ENCODE peak calls at places on chromosomes 7 and 10, in ten cellular contexts. U, P, W, C, Q, K, X, D, B and I are unnamed samples.

GRCh38 chr10:131656009-131656408 is 244.8 kb upstream of the PPP2R2D start:
- DNase-seq in U (no peak), P (no peak), W (no peak), C (no peak), Q (peak), K (no peak), X (no peak), D (no peak), B (no peak), I (no peak)

GRCh38 chr10:18260308-18260971 is 120.2 kb downstream of the CACNB2 start:
- DNase-seq in U (peak), P (no peak), W (no peak), C (no peak), Q (no peak), K (no peak), X (no peak), D (no peak), B (no peak), I (no peak)

GRCh38 chr10:116385994-116386809 is 41.4 kb upstream of the PNLIPRP3 start:
- DNase-seq in U (peak), P (peak), W (no peak), C (peak), Q (peak), K (no peak), X (peak), D (no peak), B (peak), I (peak)

GRCh38 chr10:94192974-94193373 is 169.8 kb downstream of the NOC3L start:
- DNase-seq in U (no peak), P (peak), W (no peak), C (no peak), Q (peak), K (no peak), X (no peak), D (no peak), B (no peak), I (no peak)

GRCh38 chr10:118031351-118032075 is 15.2 kb downstream of the RAB11FIP2 start:
- DNase-seq in U (no peak), P (peak), W (no peak), C (no peak), Q (no peak), K (no peak), X (no peak), D (no peak), B (no peak), I (no peak)

GRCh38 chr10:65235266-65235665 is 1690.6 kb upstream of the LRRTM3 start:
- DNase-seq in U (no peak), P (no peak), W (no peak), C (no peak), Q (no peak), K (no peak), X (no peak), D (no peak), B (no peak), I (no peak)

GRCh38 chr7:27147211-27148030 is at the start of gene HOXA6:
- DNase-seq in U (peak), P (peak), W (no peak), C (peak), Q (no peak), K (peak), X (no peak), D (no peak), B (no peak), I (no peak)

GRCh38 chr10:289581-289980 is 154.3 kb downstream of the ZMYND11 start:
- DNase-seq in U (no peak), P (no peak), W (no peak), C (no peak), Q (no peak), K (no peak), X (no peak), D (no peak), B (no peak), I (no peak)

GRCh38 chr7:27190284-27190748 is 5.3 kb upstream of the HOXA11 start:
- DNase-seq in U (no peak), P (no peak), W (no peak), C (no peak), Q (no peak), K (peak), X (no peak), D (no peak), B (no peak), I (no peak)

GRCh38 chr7:35558841-35559240 is 136.1 kb downstream of the HERPUD2 start:
- DNase-seq in U (no peak), P (no peak), W (no peak), C (no peak), Q (no peak), K (no peak), X (no peak), D (no peak), B (no peak), I (no peak)

GRCh38 chr10:94193466-94193924 is 169.2 kb downstream of the NOC3L start:
- DNase-seq in U (peak), P (peak), W (no peak), C (peak), Q (peak), K (no peak), X (no peak), D (no peak), B (no peak), I (no peak)

GRCh38 chr7:159197066-159197975 is 52.7 kb upstream of the VIPR2 start:
- DNase-seq in U (no peak), P (no peak), W (peak), C (no peak), Q (peak), K (no peak), X (no peak), D (no peak), B (no peak), I (no peak)

GRCh38 chr7:36154255-36155212 is 1.5 kb downstream of the EEPD1 start:
- DNase-seq in U (no peak), P (no peak), W (no peak), C (no peak), Q (no peak), K (no peak), X (no peak), D (no peak), B (no peak), I (no peak)

GRCh38 chr10:11472158-11472753 is 139.2 kb downstream of the USP6NL start:
- DNase-seq in U (peak), P (peak), W (peak), C (peak), Q (peak), K (peak), X (peak), D (peak), B (peak), I (peak)

GRCh38 chr7:153524070-153524601 is 528.1 kb upstream of the DPP6 start:
- DNase-seq in U (no peak), P (no peak), W (peak), C (no peak), Q (no peak), K (no peak), X (no peak), D (peak), B (no peak), I (no peak)

GRCh38 chr10:22723343-22723779 is 9.0 kb upstream of the PIP4K2A start:
- DNase-seq in U (no peak), P (no peak), W (no peak), C (no peak), Q (no peak), K (no peak), X (no peak), D (no peak), B (no peak), I (no peak)

GRCh38 chr10:92573798-92574544 is at the start of gene IDE:
- DNase-seq in U (peak), P (peak), W (peak), C (peak), Q (peak), K (peak), X (peak), D (peak), B (peak), I (peak)
- TF ChIP-seq CTCF in U (peak), P (peak), W (peak), C (peak), Q (peak), K (peak), X (no peak), D (peak), B (peak), I (peak)

DNA sequence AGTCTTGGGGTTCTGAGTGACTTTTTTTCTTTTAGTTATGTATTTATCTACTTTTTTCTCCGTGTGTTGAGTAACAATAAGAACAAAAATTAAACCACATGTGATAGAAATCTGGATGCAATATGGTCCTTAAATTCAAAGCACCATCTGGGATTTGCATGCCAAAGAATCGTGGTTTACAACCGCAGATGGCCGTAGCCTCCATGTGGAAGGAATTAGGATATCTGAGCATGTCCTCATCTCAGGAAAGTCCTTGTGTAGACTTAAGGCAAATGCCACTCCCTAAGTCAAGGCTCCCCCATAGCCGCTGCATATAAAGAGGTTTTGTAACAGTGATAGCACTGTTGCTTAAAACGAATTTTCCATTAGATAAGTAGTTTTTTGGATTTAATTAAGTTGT is 304.0 kb downstream of the ZEB1 start:
- DNase-seq in U (peak), P (no peak), W (no peak), C (peak), Q (no peak), K (peak), X (no peak), D (no peak), B (no peak), I (no peak)
- TF ChIP-seq CTCF in U (no peak), P (no peak), W (no peak), C (peak), Q (no peak), K (peak), X (no peak), D (peak), B (no peak), I (no peak)

GRCh38 chr10:119725550-119726290 is at the start of gene INPP5F:
- DNase-seq in U (peak), P (peak), W (peak), C (peak), Q (peak), K (peak), X (peak), D (peak), B (peak), I (peak)
- TF ChIP-seq CTCF in U (peak), P (no peak), W (peak), C (peak), Q (peak), K (peak), X (no peak), D (peak), B (peak), I (peak)

GRCh38 chr10:69789164-69789576 is 12.5 kb upstream of the COL13A1 start:
- DNase-seq in U (no peak), P (no peak), W (no peak), C (no peak), Q (no peak), K (no peak), X (peak), D (no peak), B (no peak), I (peak)

GRCh38 chr10:69787681-69788080 is 14.0 kb upstream of the COL13A1 start:
- DNase-seq in U (no peak), P (no peak), W (no peak), C (no peak), Q (no peak), K (no peak), X (no peak), D (no peak), B (no peak), I (no peak)

GRCh38 chr10:69786791-69787190 is 14.9 kb upstream of the COL13A1 start:
- DNase-seq in U (peak), P (peak), W (no peak), C (peak), Q (peak), K (no peak), X (peak), D (no peak), B (peak), I (no peak)

GRCh38 chr10:69780070-69780469 is 21.6 kb upstream of the COL13A1 start:
- DNase-seq in U (no peak), P (no peak), W (no peak), C (no peak), Q (no peak), K (no peak), X (no peak), D (no peak), B (no peak), I (no peak)

DNA sequence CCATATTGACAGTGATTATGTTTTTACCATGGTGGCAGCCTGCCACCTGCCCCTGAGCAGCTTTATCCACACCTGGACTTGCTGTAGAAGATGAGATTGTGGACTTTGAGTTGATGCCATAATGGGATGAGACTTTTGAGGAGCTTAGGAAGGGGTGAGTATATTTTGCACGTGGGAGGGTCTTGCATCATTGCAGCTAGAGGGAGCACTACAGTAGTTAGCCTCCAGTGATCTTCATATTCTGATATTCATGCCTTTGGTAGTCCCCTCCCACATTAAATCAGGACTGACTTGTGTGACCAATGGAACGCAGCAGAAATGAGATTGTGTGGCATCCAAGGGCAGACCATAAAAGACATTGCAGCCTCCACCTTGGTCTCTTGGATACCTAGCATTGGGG is 18.2 kb upstream of the COL13A1 start:
- DNase-seq in U (no peak), P (no peak), W (no peak), C (no peak), Q (no peak), K (no peak), X (no peak), D (no peak), B (no peak), I (no peak)
- TF ChIP-seq CTCF in U (no peak), P (no peak), W (no peak), C (no peak), Q (no peak), K (no peak), X (no peak), D (no peak), B (no peak), I (no peak)

DNA sequence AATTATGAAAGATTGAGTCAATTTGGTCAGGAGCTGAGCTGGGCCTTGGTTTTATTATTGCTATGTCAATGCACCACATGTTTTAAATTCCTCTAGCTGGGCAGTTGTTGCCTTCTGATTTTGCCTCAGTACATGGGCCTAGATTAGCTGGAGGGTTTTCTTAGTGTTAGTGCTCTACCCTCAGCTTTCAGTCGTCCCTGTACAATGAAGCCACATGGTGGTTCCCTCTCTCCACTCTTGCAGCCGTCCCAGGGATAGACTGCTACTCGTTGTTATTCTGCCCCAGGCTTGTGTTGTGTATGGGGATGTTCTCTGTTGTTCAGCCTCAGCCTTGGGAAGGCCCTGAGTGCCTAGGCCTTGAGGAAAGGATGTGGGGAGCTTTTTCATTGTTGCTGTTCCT is 37.0 kb downstream of the NHLRC2 start:
- DNase-seq in U (no peak), P (no peak), W (peak), C (peak), Q (no peak), K (no peak), X (no peak), D (no peak), B (no peak), I (no peak)
- TF ChIP-seq CTCF in U (no peak), P (no peak), W (no peak), C (no peak), Q (no peak), K (no peak), X (no peak), D (peak), B (no peak), I (no peak)

DNA sequence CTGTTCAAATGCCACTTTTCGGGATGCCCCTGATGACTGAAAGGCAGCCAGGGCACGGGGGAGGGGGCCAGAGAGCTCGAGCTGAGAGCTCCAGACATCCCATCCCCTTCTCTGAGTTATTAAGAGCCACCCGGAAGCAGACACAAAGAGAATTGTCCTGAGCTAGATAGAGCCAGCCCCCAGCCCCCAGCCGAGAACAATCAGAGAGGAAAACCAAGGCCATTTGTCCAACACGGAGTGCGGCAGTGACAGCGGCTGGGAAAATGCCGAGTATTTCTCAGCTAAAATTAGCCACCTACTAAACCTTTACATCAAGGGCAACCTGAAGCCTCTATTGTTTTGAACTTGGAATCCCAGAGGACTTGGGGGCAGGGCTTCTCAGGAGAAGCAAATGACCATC is 51.0 kb downstream of the UNC5B start:
- DNase-seq in U (no peak), P (no peak), W (peak), C (no peak), Q (no peak), K (no peak), X (peak), D (peak), B (no peak), I (no peak)
- TF ChIP-seq CTCF in U (no peak), P (no peak), W (no peak), C (no peak), Q (no peak), K (no peak), X (no peak), D (no peak), B (no peak), I (no peak)

GRCh38 chr10:99964791-99965190 is 45.0 kb downstream of the DNMBP start:
- DNase-seq in U (peak), P (no peak), W (no peak), C (peak), Q (no peak), K (no peak), X (no peak), D (no peak), B (peak), I (no peak)
- TF ChIP-seq CTCF in U (peak), P (no peak), W (peak), C (peak), Q (peak), K (no peak), X (no peak), D (peak), B (peak), I (peak)

GRCh38 chr7:105876091-105876963 is at the start of gene ATXN7L1:
- DNase-seq in U (peak), P (peak), W (peak), C (peak), Q (peak), K (peak), X (peak), D (peak), B (peak), I (peak)

GRCh38 chr7:105877736-105878135 is 1.3 kb upstream of the ATXN7L1 start:
- DNase-seq in U (no peak), P (no peak), W (no peak), C (peak), Q (no peak), K (no peak), X (no peak), D (no peak), B (no peak), I (no peak)

GRCh38 chr7:105875505-105875904 is 894 bp downstream of the ATXN7L1 start:
- DNase-seq in U (no peak), P (no peak), W (no peak), C (no peak), Q (no peak), K (no peak), X (no peak), D (no peak), B (no peak), I (no peak)

GRCh38 chr7:105878746-105879605 is 2.6 kb upstream of the ATXN7L1 start:
- DNase-seq in U (no peak), P (no peak), W (no peak), C (no peak), Q (no peak), K (no peak), X (no peak), D (no peak), B (no peak), I (no peak)

DNA sequence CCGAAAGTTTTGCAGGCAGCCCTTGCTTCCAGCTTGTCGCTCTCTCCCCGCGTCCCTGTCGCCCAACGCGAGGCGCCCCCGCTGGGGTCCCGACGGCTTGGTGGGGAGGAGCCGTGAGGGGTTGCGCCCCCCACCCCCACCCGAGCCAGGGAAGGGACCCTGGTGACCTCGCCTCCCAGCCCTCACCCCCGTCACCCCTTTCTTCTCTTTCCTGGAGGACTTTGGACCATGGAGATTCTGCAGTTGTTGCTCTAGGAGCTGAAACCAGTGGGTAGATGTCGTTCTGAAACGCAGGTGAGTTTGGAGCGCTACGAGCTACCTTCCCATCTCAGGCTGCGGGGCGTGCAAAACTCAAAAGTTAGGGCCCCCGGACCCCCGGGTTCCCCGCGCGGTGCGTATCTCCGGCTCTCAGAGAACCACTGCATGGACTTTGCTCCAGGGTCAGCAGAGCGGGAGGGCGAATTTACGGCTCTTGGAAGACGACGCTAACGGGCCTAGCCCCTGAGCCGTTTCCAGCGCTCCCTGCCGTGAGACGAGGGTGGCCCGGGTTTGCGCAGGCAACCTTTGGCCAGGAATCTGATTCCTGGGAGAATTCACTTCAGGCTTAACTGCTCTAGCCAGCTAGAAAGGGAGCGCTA is 684 bp upstream of the ATXN7L1 start:
- DNase-seq in U (peak), P (peak), W (peak), C (peak), Q (peak), K (peak), X (peak), D (peak), B (peak), I (peak)
- TF ChIP-seq CTCF in U (peak), P (no peak), W (no peak), C (no peak), Q (no peak), K (no peak), X (no peak), D (no peak), B (no peak), I (no peak)

GRCh38 chr7:72336382-72336886 is 75.7 kb downstream of the CALN1 start:
- DNase-seq in U (no peak), P (no peak), W (no peak), C (no peak), Q (no peak), K (no peak), X (peak), D (no peak), B (no peak), I (no peak)

GRCh38 chr7:72334733-72335132 is 77.4 kb downstream of the CALN1 start:
- DNase-seq in U (no peak), P (no peak), W (no peak), C (no peak), Q (no peak), K (no peak), X (no peak), D (no peak), B (no peak), I (no peak)

GRCh38 chr7:72335561-72336381 is 76.4 kb downstream of the CALN1 start:
- DNase-seq in U (no peak), P (no peak), W (no peak), C (no peak), Q (no peak), K (no peak), X (peak), D (no peak), B (no peak), I (no peak)

GRCh38 chr7:72336887-72337821 is 75.0 kb downstream of the CALN1 start:
- DNase-seq in U (no peak), P (no peak), W (no peak), C (no peak), Q (no peak), K (no peak), X (peak), D (no peak), B (no peak), I (no peak)

DNA sequence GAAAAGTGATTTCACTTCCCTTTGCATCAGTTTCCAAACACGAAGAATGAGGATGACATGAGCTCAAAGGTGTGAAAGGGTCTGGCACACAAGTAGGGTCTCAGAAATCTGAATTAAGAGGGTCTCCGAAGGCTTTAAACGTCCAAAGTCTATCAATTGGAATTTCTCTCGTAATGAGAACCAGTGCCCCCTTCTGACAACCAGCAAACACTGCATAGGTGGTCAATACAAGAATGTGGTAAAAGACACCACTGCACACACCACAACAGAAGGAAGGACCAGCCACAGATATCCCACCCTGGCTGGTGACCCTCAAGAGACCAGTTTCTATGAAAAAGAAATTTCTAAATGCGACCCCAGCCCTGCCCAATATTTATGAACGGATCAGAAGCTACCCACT is 78.1 kb downstream of the CALN1 start:
- DNase-seq in U (no peak), P (no peak), W (no peak), C (no peak), Q (no peak), K (no peak), X (no peak), D (no peak), B (no peak), I (no peak)
- TF ChIP-seq CTCF in U (no peak), P (no peak), W (peak), C (no peak), Q (no peak), K (no peak), X (peak), D (peak), B (no peak), I (peak)